ENCODE peak calls at places on chromosome 11, in six cellular contexts. One of them, this sample, is unnamed.

GRCh38 chr11:57230316-57230715 is 6.7 kb downstream of the APLNR start:
- DNase-seq in IMR-90: no peak
- DNase-seq in H9: no peak
- DNase-seq in neuronal stem cell: no peak
- DNase-seq in H1: no peak
- DNase-seq in mesenchymal stem cell: no peak
- DNase-seq in this sample: no peak

GRCh38 chr11:118227865-118228785 is 3.3 kb upstream of the JAML start:
- DNase-seq in IMR-90: no peak
- DNase-seq in H9: no peak
- DNase-seq in neuronal stem cell: no peak
- DNase-seq in H1: no peak
- DNase-seq in mesenchymal stem cell: no peak
- DNase-seq in this sample: no peak

GRCh38 chr11:8813658-8814057 is 97.3 kb upstream of the AKIP1 start:
- DNase-seq in IMR-90: peak
- DNase-seq in H9: peak
- DNase-seq in neuronal stem cell: peak
- DNase-seq in H1: peak
- DNase-seq in mesenchymal stem cell: peak
- DNase-seq in this sample: peak

GRCh38 chr11:15123849-15124248 is 9.1 kb downstream of the INSC start:
- DNase-seq in IMR-90: peak
- DNase-seq in H9: no peak
- DNase-seq in neuronal stem cell: no peak
- DNase-seq in H1: no peak
- DNase-seq in mesenchymal stem cell: peak
- DNase-seq in this sample: no peak

GRCh38 chr11:70142171-70142875 is 60.8 kb upstream of the FADD start:
- DNase-seq in IMR-90: no peak
- DNase-seq in H9: no peak
- DNase-seq in neuronal stem cell: peak
- DNase-seq in H1: no peak
- DNase-seq in mesenchymal stem cell: no peak
- DNase-seq in this sample: no peak

GRCh38 chr11:208177-208916 is 839 bp downstream of the RIC8A start:
- DNase-seq in IMR-90: peak
- DNase-seq in H9: peak
- DNase-seq in neuronal stem cell: peak
- DNase-seq in H1: peak
- DNase-seq in mesenchymal stem cell: peak
- DNase-seq in this sample: peak

GRCh38 chr11:61110255-61111059 is 8.2 kb downstream of the CD5 start:
- DNase-seq in IMR-90: no peak
- DNase-seq in H9: no peak
- DNase-seq in neuronal stem cell: no peak
- DNase-seq in H1: no peak
- DNase-seq in mesenchymal stem cell: no peak
- DNase-seq in this sample: no peak

GRCh38 chr11:22780914-22781593 is 48.5 kb downstream of the SVIP start:
- DNase-seq in IMR-90: no peak
- DNase-seq in H9: no peak
- DNase-seq in neuronal stem cell: peak
- DNase-seq in H1: no peak
- DNase-seq in mesenchymal stem cell: no peak
- DNase-seq in this sample: no peak

GRCh38 chr11:10181811-10182210 is 112.2 kb downstream of the SBF2 start:
- DNase-seq in IMR-90: peak
- DNase-seq in H9: no peak
- DNase-seq in neuronal stem cell: no peak
- DNase-seq in H1: no peak
- DNase-seq in mesenchymal stem cell: peak
- DNase-seq in this sample: no peak

GRCh38 chr11:80436547-80436946 is 995.7 kb upstream of the TENM4 start:
- DNase-seq in IMR-90: no peak
- DNase-seq in H9: no peak
- DNase-seq in neuronal stem cell: no peak
- DNase-seq in H1: no peak
- DNase-seq in mesenchymal stem cell: no peak
- DNase-seq in this sample: no peak

GRCh38 chr11:67497656-67498291 is 7.4 kb downstream of the PITPNM1 start:
- DNase-seq in IMR-90: no peak
- DNase-seq in H9: no peak
- DNase-seq in neuronal stem cell: no peak
- DNase-seq in H1: no peak
- DNase-seq in mesenchymal stem cell: no peak
- DNase-seq in this sample: no peak

GRCh38 chr11:108958446-108959123 is 293.7 kb downstream of the DDX10 start:
- DNase-seq in IMR-90: peak
- DNase-seq in H9: no peak
- DNase-seq in neuronal stem cell: no peak
- DNase-seq in H1: no peak
- DNase-seq in mesenchymal stem cell: peak
- DNase-seq in this sample: peak

GRCh38 chr11:123704341-123704740 is 37.1 kb downstream of the ZNF202 start:
- DNase-seq in IMR-90: no peak
- DNase-seq in H9: no peak
- DNase-seq in neuronal stem cell: no peak
- DNase-seq in H1: no peak
- DNase-seq in mesenchymal stem cell: no peak
- DNase-seq in this sample: no peak

GRCh38 chr11:71206186-71206585 is 46.2 kb downstream of the SHANK2 start:
- DNase-seq in IMR-90: peak
- DNase-seq in H9: no peak
- DNase-seq in neuronal stem cell: peak
- DNase-seq in H1: no peak
- DNase-seq in mesenchymal stem cell: peak
- DNase-seq in this sample: peak

GRCh38 chr11:66472054-66472453 is 5.3 kb downstream of the PELI3 start:
- DNase-seq in IMR-90: no peak
- DNase-seq in H9: no peak
- DNase-seq in neuronal stem cell: no peak
- DNase-seq in H1: no peak
- DNase-seq in mesenchymal stem cell: no peak
- DNase-seq in this sample: no peak

GRCh38 chr11:122505304-122506006 is 150.1 kb upstream of the UBASH3B start:
- DNase-seq in IMR-90: peak
- DNase-seq in H9: peak
- DNase-seq in neuronal stem cell: peak
- DNase-seq in H1: peak
- DNase-seq in mesenchymal stem cell: peak
- DNase-seq in this sample: peak

DNA sequence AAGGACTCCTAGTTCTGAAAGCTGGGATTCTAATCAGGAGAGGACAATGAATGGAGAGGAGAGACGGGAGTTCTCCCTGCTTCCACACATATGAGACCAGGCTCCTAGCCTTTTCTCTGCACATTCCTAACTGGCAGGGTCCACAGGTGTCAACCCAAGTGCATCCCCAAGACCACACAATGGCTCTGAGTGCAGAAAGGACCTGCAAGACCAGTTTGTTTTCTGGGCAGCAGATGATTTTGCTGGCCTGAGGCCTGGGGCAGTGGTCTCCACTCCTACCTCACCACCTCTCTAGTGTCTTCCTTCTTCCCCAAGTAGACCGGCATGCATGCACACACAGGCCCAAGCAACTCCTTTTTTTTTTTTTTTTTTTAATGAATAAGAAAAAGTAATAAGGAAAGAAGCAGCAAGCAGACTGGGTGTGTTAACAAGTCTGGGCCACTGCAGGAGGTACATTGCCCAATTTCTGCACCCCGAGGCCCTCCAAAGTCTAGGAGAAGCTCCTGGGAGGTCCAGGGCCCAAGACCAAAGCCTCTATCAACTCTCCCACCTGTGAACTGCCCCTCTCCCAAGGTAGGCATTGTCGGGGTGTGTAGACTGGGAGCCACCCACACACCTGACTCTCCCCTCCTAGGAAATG is 1.2 kb upstream of the TSKU start:
- DNase-seq in IMR-90: no peak
- DNase-seq in H9: no peak
- DNase-seq in neuronal stem cell: no peak
- DNase-seq in H1: no peak
- DNase-seq in mesenchymal stem cell: no peak
- DNase-seq in this sample: no peak
- H2BK5ac ChIP-seq in IMR-90: peak
- H2BK5ac ChIP-seq in H9: no peak
- H2BK5ac ChIP-seq in neuronal stem cell: no peak
- H2BK5ac ChIP-seq in H1: no peak
- H2BK5ac ChIP-seq in mesenchymal stem cell: peak
- H2BK5ac ChIP-seq in this sample: no peak

GRCh38 chr11:47406896-47407745 is 1.3 kb upstream of the SLC39A13 start:
- DNase-seq in IMR-90: peak
- DNase-seq in H9: peak
- DNase-seq in neuronal stem cell: no peak
- DNase-seq in H1: no peak
- DNase-seq in mesenchymal stem cell: peak
- DNase-seq in this sample: peak

GRCh38 chr11:47399860-47400812 is 8.3 kb upstream of the SLC39A13 start:
- DNase-seq in IMR-90: no peak
- DNase-seq in H9: peak
- DNase-seq in neuronal stem cell: no peak
- DNase-seq in H1: no peak
- DNase-seq in mesenchymal stem cell: no peak
- DNase-seq in this sample: no peak

GRCh38 chr11:47400813-47401279 is 7.5 kb upstream of the SLC39A13 start:
- DNase-seq in IMR-90: no peak
- DNase-seq in H9: peak
- DNase-seq in neuronal stem cell: no peak
- DNase-seq in H1: no peak
- DNase-seq in mesenchymal stem cell: peak
- DNase-seq in this sample: no peak

GRCh38 chr11:47403135-47403534 is 5.3 kb upstream of the SLC39A13 start:
- DNase-seq in IMR-90: no peak
- DNase-seq in H9: no peak
- DNase-seq in neuronal stem cell: no peak
- DNase-seq in H1: no peak
- DNase-seq in mesenchymal stem cell: no peak
- DNase-seq in this sample: no peak

DNA sequence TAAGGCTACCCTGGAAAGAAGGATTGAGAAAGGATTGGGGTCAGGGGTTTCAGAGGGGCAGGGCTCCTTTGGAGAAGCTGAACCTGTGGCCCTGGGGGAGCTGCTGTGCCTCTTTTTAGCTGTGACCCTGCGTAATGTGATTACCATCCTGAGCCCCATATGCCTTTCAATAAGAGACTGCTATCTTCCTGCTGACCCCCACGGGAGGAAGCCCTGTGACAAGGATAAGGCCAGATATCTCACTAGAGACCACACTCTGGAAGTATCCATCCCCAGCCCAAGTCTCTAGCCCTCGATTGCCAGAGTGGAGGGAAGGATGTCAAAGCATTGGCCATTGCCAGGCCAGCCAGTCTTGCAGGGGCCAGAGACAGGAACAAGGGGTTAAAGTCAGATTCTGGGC is 4.8 kb upstream of the SLC39A13 start:
- DNase-seq in IMR-90: no peak
- DNase-seq in H9: no peak
- DNase-seq in neuronal stem cell: no peak
- DNase-seq in H1: no peak
- DNase-seq in mesenchymal stem cell: no peak
- DNase-seq in this sample: no peak
- H4K91ac ChIP-seq in IMR-90: no peak
- H4K91ac ChIP-seq in H9: no peak
- H4K91ac ChIP-seq in neuronal stem cell: no peak
- H4K91ac ChIP-seq in H1: no peak
- H4K91ac ChIP-seq in mesenchymal stem cell: no peak
- H4K91ac ChIP-seq in this sample: no peak

DNA sequence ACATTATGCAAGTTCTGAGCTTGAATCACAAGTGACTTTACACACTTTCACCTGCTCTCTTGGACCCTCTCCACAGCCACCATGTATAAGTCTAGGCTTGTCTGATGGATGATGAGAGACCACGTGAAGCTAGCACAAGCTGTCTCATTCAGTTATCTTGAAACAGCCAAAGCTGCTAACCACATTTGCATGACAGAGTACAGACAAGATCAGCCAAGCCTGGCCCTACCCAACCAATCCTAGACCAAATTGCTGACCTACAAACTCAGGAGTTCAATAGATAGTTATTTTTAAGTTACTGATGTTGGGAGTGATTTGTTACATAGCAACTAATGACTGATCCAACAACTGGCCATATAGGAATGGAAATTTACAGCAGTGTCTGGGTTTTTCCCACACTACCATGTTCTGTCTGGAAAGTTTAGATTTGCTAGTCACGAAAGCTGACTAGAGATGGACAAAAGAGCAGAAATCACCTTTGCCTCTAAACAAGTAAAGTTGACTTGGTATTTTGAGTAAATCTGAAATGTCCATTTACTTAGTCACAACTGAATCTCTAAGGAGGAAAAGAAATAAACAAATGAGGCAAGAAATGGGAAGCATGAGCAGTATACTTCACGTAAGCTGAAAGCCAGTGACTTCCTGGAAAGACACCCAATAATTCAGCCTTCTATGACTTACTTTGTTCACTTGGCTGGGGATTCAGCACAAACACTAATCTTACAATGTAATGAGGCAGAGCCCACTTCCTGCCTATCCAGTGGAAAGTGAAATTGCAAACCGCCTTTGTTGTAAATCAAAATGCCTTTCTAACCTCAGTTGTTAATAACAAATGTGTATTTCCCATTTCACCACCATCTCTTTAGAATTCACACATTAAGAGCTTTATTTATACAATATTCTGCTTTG is 101.7 kb downstream of the FAM181B start:
- DNase-seq in IMR-90: peak
- DNase-seq in H9: no peak
- DNase-seq in neuronal stem cell: no peak
- DNase-seq in H1: no peak
- DNase-seq in mesenchymal stem cell: peak
- DNase-seq in this sample: no peak
- H2BK5ac ChIP-seq in IMR-90: no peak
- H2BK5ac ChIP-seq in H9: no peak
- H2BK5ac ChIP-seq in neuronal stem cell: no peak
- H2BK5ac ChIP-seq in H1: no peak
- H2BK5ac ChIP-seq in mesenchymal stem cell: no peak
- H2BK5ac ChIP-seq in this sample: no peak

GRCh38 chr11:3243880-3244279 is 11.7 kb upstream of the MRGPRE start:
- DNase-seq in IMR-90: no peak
- DNase-seq in H9: no peak
- DNase-seq in neuronal stem cell: no peak
- DNase-seq in H1: no peak
- DNase-seq in mesenchymal stem cell: no peak
- DNase-seq in this sample: no peak
- H4K91ac ChIP-seq in IMR-90: no peak
- H4K91ac ChIP-seq in H9: no peak
- H4K91ac ChIP-seq in neuronal stem cell: no peak
- H4K91ac ChIP-seq in H1: no peak
- H4K91ac ChIP-seq in mesenchymal stem cell: no peak
- H4K91ac ChIP-seq in this sample: no peak

GRCh38 chr11:72635931-72636330 is 38.3 kb downstream of the PDE2A start:
- DNase-seq in IMR-90: no peak
- DNase-seq in H9: peak
- DNase-seq in neuronal stem cell: no peak
- DNase-seq in H1: no peak
- DNase-seq in mesenchymal stem cell: no peak
- DNase-seq in this sample: no peak
- H2BK5ac ChIP-seq in IMR-90: no peak
- H2BK5ac ChIP-seq in H9: no peak
- H2BK5ac ChIP-seq in neuronal stem cell: no peak
- H2BK5ac ChIP-seq in H1: peak
- H2BK5ac ChIP-seq in mesenchymal stem cell: no peak
- H2BK5ac ChIP-seq in this sample: no peak

GRCh38 chr11:115884800-115885445 is 380.7 kb upstream of the CADM1 start:
- DNase-seq in IMR-90: no peak
- DNase-seq in H9: no peak
- DNase-seq in neuronal stem cell: no peak
- DNase-seq in H1: no peak
- DNase-seq in mesenchymal stem cell: no peak
- DNase-seq in this sample: no peak
- H4K91ac ChIP-seq in IMR-90: no peak
- H4K91ac ChIP-seq in H9: no peak
- H4K91ac ChIP-seq in neuronal stem cell: no peak
- H4K91ac ChIP-seq in H1: no peak
- H4K91ac ChIP-seq in mesenchymal stem cell: no peak
- H4K91ac ChIP-seq in this sample: no peak

This sample was measured in trophoblast cell.